ENCODE peak calls at places on chromosomes 16 and 17, in five cellular contexts. One of them, this sample, is unnamed.

GRCh38 chr17:82464567-82464929 is 6.0 kb downstream of the NARF start:
- DNase-seq in ovary: no peak
- DNase-seq in lower lobe of right lung: no peak
- DNase-seq in substantia nigra: no peak
- DNase-seq in IMR-90: no peak
- DNase-seq in this sample: no peak

GRCh38 chr17:602436-602835 is 112.2 kb downstream of the VPS53 start:
- DNase-seq in ovary: no peak
- DNase-seq in lower lobe of right lung: no peak
- DNase-seq in substantia nigra: no peak
- DNase-seq in IMR-90: peak; percentile 62
- DNase-seq in this sample: no peak

GRCh38 chr17:12917401-12917800 is 100.4 kb downstream of the ELAC2 start:
- DNase-seq in ovary: no peak
- DNase-seq in lower lobe of right lung: no peak
- DNase-seq in substantia nigra: no peak
- DNase-seq in IMR-90: no peak
- DNase-seq in this sample: no peak

GRCh38 chr17:57519199-57519598 is 225.9 kb downstream of the CCDC182 start:
- DNase-seq in ovary: no peak
- DNase-seq in lower lobe of right lung: no peak
- DNase-seq in substantia nigra: no peak
- DNase-seq in IMR-90: peak; percentile 58
- DNase-seq in this sample: no peak

GRCh38 chr16:68417711-68418301 is 30.5 kb downstream of the SMPD3 start:
- DNase-seq in ovary: no peak
- DNase-seq in lower lobe of right lung: peak; percentile 78
- DNase-seq in substantia nigra: no peak
- DNase-seq in IMR-90: no peak
- DNase-seq in this sample: no peak

GRCh38 chr17:80942360-80943345 is 49.0 kb upstream of the CHMP6 start:
- DNase-seq in ovary: peak; percentile 98
- DNase-seq in lower lobe of right lung: peak; percentile 79
- DNase-seq in substantia nigra: peak; percentile 67
- DNase-seq in IMR-90: peak; percentile 82
- DNase-seq in this sample: peak; percentile 17

GRCh38 chr17:34241062-34241461 is 14.0 kb upstream of the CCL2 start:
- DNase-seq in ovary: peak; percentile 42
- DNase-seq in lower lobe of right lung: no peak
- DNase-seq in substantia nigra: no peak
- DNase-seq in IMR-90: peak; percentile 44
- DNase-seq in this sample: no peak

GRCh38 chr17:29959658-29960337 is 18.4 kb downstream of the EFCAB5 start:
- DNase-seq in ovary: no peak
- DNase-seq in lower lobe of right lung: no peak
- DNase-seq in substantia nigra: no peak
- DNase-seq in IMR-90: peak; percentile 1
- DNase-seq in this sample: no peak

GRCh38 chr17:28967240-28968135 is 16.2 kb upstream of the PHF12 start:
- DNase-seq in ovary: no peak
- DNase-seq in lower lobe of right lung: peak; percentile 42
- DNase-seq in substantia nigra: no peak
- DNase-seq in IMR-90: no peak
- DNase-seq in this sample: no peak

GRCh38 chr16:67249762-67250327 is 1.1 kb downstream of the SLC9A5 start:
- DNase-seq in ovary: no peak
- DNase-seq in lower lobe of right lung: peak; percentile 25
- DNase-seq in substantia nigra: no peak
- DNase-seq in IMR-90: peak; percentile 35
- DNase-seq in this sample: no peak

GRCh38 chr17:29008591-29008990 is 2.8 kb upstream of the SEZ6 start:
- DNase-seq in ovary: no peak
- DNase-seq in lower lobe of right lung: no peak
- DNase-seq in substantia nigra: no peak
- DNase-seq in IMR-90: no peak
- DNase-seq in this sample: no peak

GRCh38 chr17:82949984-82950383 is 110.2 kb upstream of the ZNF750 start:
- DNase-seq in ovary: no peak
- DNase-seq in lower lobe of right lung: peak; percentile 12
- DNase-seq in substantia nigra: no peak
- DNase-seq in IMR-90: no peak
- DNase-seq in this sample: no peak

GRCh38 chr17:69230939-69231338 is 2.3 kb upstream of the ABCA10 start:
- DNase-seq in ovary: no peak
- DNase-seq in lower lobe of right lung: no peak
- DNase-seq in substantia nigra: no peak
- DNase-seq in IMR-90: no peak
- DNase-seq in this sample: no peak
- H3K27ac ChIP-seq in ovary: no peak overlapping the region
- H3K27ac ChIP-seq in lower lobe of right lung: no peak overlapping the region
- H3K27ac ChIP-seq in substantia nigra: no peak overlapping the region
- H3K27ac ChIP-seq in IMR-90: no peak overlapping the region
- H3K27ac ChIP-seq in this sample: no peak overlapping the region

DNA sequence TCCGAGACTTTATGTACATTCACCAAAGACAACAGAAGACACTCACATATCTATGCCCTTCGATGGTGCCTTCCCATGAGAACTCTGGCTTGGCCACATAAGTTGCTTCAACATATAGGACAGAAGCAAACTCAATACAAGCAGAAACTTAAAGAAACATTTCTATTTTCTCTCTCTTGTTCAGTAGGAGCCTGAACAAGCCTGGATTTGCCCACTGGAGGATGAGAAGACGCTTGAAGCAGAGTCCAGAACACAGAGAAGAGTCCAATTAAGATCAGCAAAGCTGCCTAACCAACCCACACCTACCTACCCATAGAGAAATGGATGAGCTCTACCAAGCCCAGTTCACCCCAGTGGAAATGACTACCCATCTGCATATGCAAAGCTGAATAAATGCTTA is 338.0 kb upstream of the DYNLRB2 start:
- DNase-seq in ovary: no peak
- DNase-seq in lower lobe of right lung: no peak
- DNase-seq in substantia nigra: no peak
- DNase-seq in IMR-90: no peak
- DNase-seq in this sample: no peak
- H3K27ac ChIP-seq in ovary: no peak overlapping the region
- H3K27ac ChIP-seq in lower lobe of right lung: no peak overlapping the region
- H3K27ac ChIP-seq in substantia nigra: no peak overlapping the region
- H3K27ac ChIP-seq in IMR-90: no peak overlapping the region
- H3K27ac ChIP-seq in this sample: no peak overlapping the region

GRCh38 chr17:14321476-14321949 is 20.6 kb downstream of the HS3ST3B1 start:
- DNase-seq in ovary: no peak
- DNase-seq in lower lobe of right lung: no peak
- DNase-seq in substantia nigra: no peak
- DNase-seq in IMR-90: no peak
- DNase-seq in this sample: no peak
- H3K27ac ChIP-seq in ovary: no peak overlapping the region
- H3K27ac ChIP-seq in lower lobe of right lung: no peak overlapping the region
- H3K27ac ChIP-seq in substantia nigra: no peak overlapping the region
- H3K27ac ChIP-seq in IMR-90: no peak overlapping the region
- H3K27ac ChIP-seq in this sample: no peak overlapping the region

GRCh38 chr17:68775338-68775737 is 174.2 kb upstream of the FAM20A start:
- DNase-seq in ovary: no peak
- DNase-seq in lower lobe of right lung: no peak
- DNase-seq in substantia nigra: no peak
- DNase-seq in IMR-90: no peak
- DNase-seq in this sample: no peak

GRCh38 chr17:68768804-68769203 is 167.6 kb upstream of the FAM20A start:
- DNase-seq in ovary: no peak
- DNase-seq in lower lobe of right lung: no peak
- DNase-seq in substantia nigra: no peak
- DNase-seq in IMR-90: no peak
- DNase-seq in this sample: no peak

GRCh38 chr17:68776451-68776850 is 175.3 kb upstream of the FAM20A start:
- DNase-seq in ovary: peak; percentile 49
- DNase-seq in lower lobe of right lung: no peak
- DNase-seq in substantia nigra: no peak
- DNase-seq in IMR-90: peak; percentile 34
- DNase-seq in this sample: no peak

GRCh38 chr17:68775969-68776368 is 174.8 kb upstream of the FAM20A start:
- DNase-seq in ovary: no peak
- DNase-seq in lower lobe of right lung: no peak
- DNase-seq in substantia nigra: no peak
- DNase-seq in IMR-90: no peak
- DNase-seq in this sample: no peak

GRCh38 chr17:68771867-68772515 is 170.8 kb upstream of the FAM20A start:
- DNase-seq in ovary: peak; percentile 53
- DNase-seq in lower lobe of right lung: no peak
- DNase-seq in substantia nigra: no peak
- DNase-seq in IMR-90: peak; percentile 75
- DNase-seq in this sample: no peak
- H3K27ac ChIP-seq in ovary: peak overlapping the region; percentile 68
- H3K27ac ChIP-seq in lower lobe of right lung: peak overlapping the region; percentile 39
- H3K27ac ChIP-seq in substantia nigra: peak overlapping the region; percentile 81
- H3K27ac ChIP-seq in IMR-90: no peak overlapping the region
- H3K27ac ChIP-seq in this sample: peak overlapping the region; percentile 60

DNA sequence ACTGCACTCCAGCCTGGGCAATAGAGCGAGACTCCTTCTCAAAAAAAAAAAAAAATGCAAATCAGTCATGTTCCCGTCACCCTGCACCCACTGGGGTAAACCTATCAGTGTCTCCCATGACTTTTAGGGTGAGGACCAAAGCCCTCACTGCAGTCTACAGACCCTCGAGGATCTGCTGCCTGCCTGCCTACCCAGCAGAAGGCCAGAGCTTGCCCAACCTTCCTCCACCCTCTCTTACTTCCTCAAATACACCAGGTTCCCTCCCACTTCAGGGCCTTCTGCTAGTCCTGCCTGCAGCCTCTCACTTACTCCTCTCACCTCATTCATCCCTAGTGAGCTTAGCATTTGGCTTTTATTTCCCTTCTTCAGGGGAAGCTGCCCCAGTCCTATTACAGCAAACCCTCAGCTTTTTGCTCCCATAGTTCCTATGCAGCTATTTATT is 17.7 kb upstream of the TOB1 start:
- DNase-seq in ovary: no peak
- DNase-seq in lower lobe of right lung: no peak
- DNase-seq in substantia nigra: no peak
- DNase-seq in IMR-90: no peak
- DNase-seq in this sample: no peak
- H3K27ac ChIP-seq in ovary: no peak overlapping the region
- H3K27ac ChIP-seq in lower lobe of right lung: peak overlapping the region; percentile 67
- H3K27ac ChIP-seq in substantia nigra: no peak overlapping the region
- H3K27ac ChIP-seq in IMR-90: no peak overlapping the region
- H3K27ac ChIP-seq in this sample: no peak overlapping the region